ENCODE peak calls at places on chromosome 12, in eight cellular contexts. One of them, this sample, is unnamed.

GRCh38 chr12:72207094-72207493 is 65.1 kb upstream of the TRHDE start:
- DNase-seq in HT-29: no peak
- DNase-seq in CD4-positive, CD25-positive, alpha-beta regulatory T cell: no peak
- DNase-seq in kidney epithelial cell: no peak
- DNase-seq in Peyer's patch: no peak
- DNase-seq in hypothalamus: no peak
- DNase-seq in fibroblast of lung: no peak
- DNase-seq in stimulated activated CD8-positive, alpha-beta memory T cell treated with anti-CD3 and anti-CD28 coated beads, Interleukin-15, amount 100 ng/mL, for 1 hour: no peak
- DNase-seq in this sample: no peak

GRCh38 chr12:125583071-125583470 is 517.8 kb downstream of the AACS start:
- DNase-seq in HT-29: no peak
- DNase-seq in CD4-positive, CD25-positive, alpha-beta regulatory T cell: no peak
- DNase-seq in kidney epithelial cell: no peak
- DNase-seq in Peyer's patch: no peak
- DNase-seq in hypothalamus: no peak
- DNase-seq in fibroblast of lung: no peak
- DNase-seq in stimulated activated CD8-positive, alpha-beta memory T cell treated with anti-CD3 and anti-CD28 coated beads, Interleukin-15, amount 100 ng/mL, for 1 hour: no peak
- DNase-seq in this sample: no peak

GRCh38 chr12:101527682-101528081 is 52.5 kb downstream of the SPIC start:
- DNase-seq in HT-29: no peak
- DNase-seq in CD4-positive, CD25-positive, alpha-beta regulatory T cell: no peak
- DNase-seq in kidney epithelial cell: no peak
- DNase-seq in Peyer's patch: no peak
- DNase-seq in hypothalamus: no peak
- DNase-seq in fibroblast of lung: no peak
- DNase-seq in stimulated activated CD8-positive, alpha-beta memory T cell treated with anti-CD3 and anti-CD28 coated beads, Interleukin-15, amount 100 ng/mL, for 1 hour: no peak
- DNase-seq in this sample: no peak

GRCh38 chr12:108696111-108696995 is 35.0 kb downstream of the CORO1C start:
- DNase-seq in HT-29: no peak
- DNase-seq in CD4-positive, CD25-positive, alpha-beta regulatory T cell: no peak
- DNase-seq in kidney epithelial cell: peak
- DNase-seq in Peyer's patch: no peak
- DNase-seq in hypothalamus: no peak
- DNase-seq in fibroblast of lung: peak
- DNase-seq in stimulated activated CD8-positive, alpha-beta memory T cell treated with anti-CD3 and anti-CD28 coated beads, Interleukin-15, amount 100 ng/mL, for 1 hour: no peak
- DNase-seq in this sample: no peak

GRCh38 chr12:113863455-113863845 is 102.7 kb downstream of the RBM19 start:
- DNase-seq in HT-29: no peak
- DNase-seq in CD4-positive, CD25-positive, alpha-beta regulatory T cell: no peak
- DNase-seq in kidney epithelial cell: no peak
- DNase-seq in Peyer's patch: no peak
- DNase-seq in hypothalamus: no peak
- DNase-seq in fibroblast of lung: peak
- DNase-seq in stimulated activated CD8-positive, alpha-beta memory T cell treated with anti-CD3 and anti-CD28 coated beads, Interleukin-15, amount 100 ng/mL, for 1 hour: no peak
- DNase-seq in this sample: no peak

GRCh38 chr12:52441320-52441911 is 7.2 kb upstream of the KRT75 start:
- DNase-seq in HT-29: peak
- DNase-seq in CD4-positive, CD25-positive, alpha-beta regulatory T cell: no peak
- DNase-seq in kidney epithelial cell: no peak
- DNase-seq in Peyer's patch: no peak
- DNase-seq in hypothalamus: no peak
- DNase-seq in fibroblast of lung: peak
- DNase-seq in stimulated activated CD8-positive, alpha-beta memory T cell treated with anti-CD3 and anti-CD28 coated beads, Interleukin-15, amount 100 ng/mL, for 1 hour: no peak
- DNase-seq in this sample: no peak

GRCh38 chr12:93344876-93345275 is 32.8 kb upstream of the NUDT4 start:
- DNase-seq in HT-29: no peak
- DNase-seq in CD4-positive, CD25-positive, alpha-beta regulatory T cell: no peak
- DNase-seq in kidney epithelial cell: no peak
- DNase-seq in Peyer's patch: no peak
- DNase-seq in hypothalamus: no peak
- DNase-seq in fibroblast of lung: peak
- DNase-seq in stimulated activated CD8-positive, alpha-beta memory T cell treated with anti-CD3 and anti-CD28 coated beads, Interleukin-15, amount 100 ng/mL, for 1 hour: no peak
- DNase-seq in this sample: no peak

GRCh38 chr12:6120796-6121473 is 3.5 kb downstream of the VWF start:
- DNase-seq in HT-29: no peak
- DNase-seq in CD4-positive, CD25-positive, alpha-beta regulatory T cell: no peak
- DNase-seq in kidney epithelial cell: no peak
- DNase-seq in Peyer's patch: no peak
- DNase-seq in hypothalamus: no peak
- DNase-seq in fibroblast of lung: no peak
- DNase-seq in stimulated activated CD8-positive, alpha-beta memory T cell treated with anti-CD3 and anti-CD28 coated beads, Interleukin-15, amount 100 ng/mL, for 1 hour: no peak
- DNase-seq in this sample: no peak

GRCh38 chr12:122836027-122836921 is 1.0 kb downstream of the HIP1R start:
- DNase-seq in HT-29: peak
- DNase-seq in CD4-positive, CD25-positive, alpha-beta regulatory T cell: no peak
- DNase-seq in kidney epithelial cell: no peak
- DNase-seq in Peyer's patch: peak
- DNase-seq in hypothalamus: no peak
- DNase-seq in fibroblast of lung: no peak
- DNase-seq in stimulated activated CD8-positive, alpha-beta memory T cell treated with anti-CD3 and anti-CD28 coated beads, Interleukin-15, amount 100 ng/mL, for 1 hour: peak
- DNase-seq in this sample: peak

GRCh38 chr12:94707892-94708291 is 57.5 kb upstream of the TMCC3 start:
- DNase-seq in HT-29: no peak
- DNase-seq in CD4-positive, CD25-positive, alpha-beta regulatory T cell: no peak
- DNase-seq in kidney epithelial cell: no peak
- DNase-seq in Peyer's patch: no peak
- DNase-seq in hypothalamus: no peak
- DNase-seq in fibroblast of lung: peak
- DNase-seq in stimulated activated CD8-positive, alpha-beta memory T cell treated with anti-CD3 and anti-CD28 coated beads, Interleukin-15, amount 100 ng/mL, for 1 hour: no peak
- DNase-seq in this sample: no peak

GRCh38 chr12:64560395-64561301 is 49.6 kb upstream of the RASSF3 start:
- DNase-seq in HT-29: peak
- DNase-seq in CD4-positive, CD25-positive, alpha-beta regulatory T cell: no peak
- DNase-seq in kidney epithelial cell: peak
- DNase-seq in Peyer's patch: no peak
- DNase-seq in hypothalamus: no peak
- DNase-seq in fibroblast of lung: peak
- DNase-seq in stimulated activated CD8-positive, alpha-beta memory T cell treated with anti-CD3 and anti-CD28 coated beads, Interleukin-15, amount 100 ng/mL, for 1 hour: no peak
- DNase-seq in this sample: no peak

GRCh38 chr12:42407306-42407705 is 81.3 kb downstream of the PPHLN1 start:
- DNase-seq in HT-29: no peak
- DNase-seq in CD4-positive, CD25-positive, alpha-beta regulatory T cell: no peak
- DNase-seq in kidney epithelial cell: no peak
- DNase-seq in Peyer's patch: no peak
- DNase-seq in hypothalamus: no peak
- DNase-seq in fibroblast of lung: peak
- DNase-seq in stimulated activated CD8-positive, alpha-beta memory T cell treated with anti-CD3 and anti-CD28 coated beads, Interleukin-15, amount 100 ng/mL, for 1 hour: no peak
- DNase-seq in this sample: no peak

GRCh38 chr12:122079532-122080081 is 1.1 kb downstream of the MLXIP start:
- DNase-seq in HT-29: peak
- DNase-seq in CD4-positive, CD25-positive, alpha-beta regulatory T cell: no peak
- DNase-seq in kidney epithelial cell: no peak
- DNase-seq in Peyer's patch: peak
- DNase-seq in hypothalamus: no peak
- DNase-seq in fibroblast of lung: no peak
- DNase-seq in stimulated activated CD8-positive, alpha-beta memory T cell treated with anti-CD3 and anti-CD28 coated beads, Interleukin-15, amount 100 ng/mL, for 1 hour: no peak
- DNase-seq in this sample: no peak

GRCh38 chr12:65891219-65891618 is 66.9 kb downstream of the HMGA2 start:
- DNase-seq in HT-29: no peak
- DNase-seq in CD4-positive, CD25-positive, alpha-beta regulatory T cell: no peak
- DNase-seq in kidney epithelial cell: no peak
- DNase-seq in Peyer's patch: no peak
- DNase-seq in hypothalamus: no peak
- DNase-seq in fibroblast of lung: peak
- DNase-seq in stimulated activated CD8-positive, alpha-beta memory T cell treated with anti-CD3 and anti-CD28 coated beads, Interleukin-15, amount 100 ng/mL, for 1 hour: no peak
- DNase-seq in this sample: no peak

GRCh38 chr12:120264086-120264485 is 1.4 kb downstream of the PXN start:
- DNase-seq in HT-29: no peak
- DNase-seq in CD4-positive, CD25-positive, alpha-beta regulatory T cell: no peak
- DNase-seq in kidney epithelial cell: no peak
- DNase-seq in Peyer's patch: no peak
- DNase-seq in hypothalamus: peak
- DNase-seq in fibroblast of lung: no peak
- DNase-seq in stimulated activated CD8-positive, alpha-beta memory T cell treated with anti-CD3 and anti-CD28 coated beads, Interleukin-15, amount 100 ng/mL, for 1 hour: no peak
- DNase-seq in this sample: no peak

GRCh38 chr12:42798811-42799438 is 209.4 kb upstream of the PRICKLE1 start:
- DNase-seq in HT-29: no peak
- DNase-seq in CD4-positive, CD25-positive, alpha-beta regulatory T cell: no peak
- DNase-seq in kidney epithelial cell: peak
- DNase-seq in Peyer's patch: no peak
- DNase-seq in hypothalamus: no peak
- DNase-seq in fibroblast of lung: peak
- DNase-seq in stimulated activated CD8-positive, alpha-beta memory T cell treated with anti-CD3 and anti-CD28 coated beads, Interleukin-15, amount 100 ng/mL, for 1 hour: no peak
- DNase-seq in this sample: no peak

GRCh38 chr12:39287817-39288216 is 155.1 kb downstream of the KIF21A start:
- DNase-seq in HT-29: no peak
- DNase-seq in CD4-positive, CD25-positive, alpha-beta regulatory T cell: no peak
- DNase-seq in kidney epithelial cell: no peak
- DNase-seq in Peyer's patch: no peak
- DNase-seq in hypothalamus: no peak
- DNase-seq in fibroblast of lung: no peak
- DNase-seq in stimulated activated CD8-positive, alpha-beta memory T cell treated with anti-CD3 and anti-CD28 coated beads, Interleukin-15, amount 100 ng/mL, for 1 hour: no peak
- DNase-seq in this sample: no peak

GRCh38 chr12:132069336-132069985 is 74.7 kb downstream of the DDX51 start:
- DNase-seq in HT-29: no peak
- DNase-seq in CD4-positive, CD25-positive, alpha-beta regulatory T cell: no peak
- DNase-seq in kidney epithelial cell: no peak
- DNase-seq in Peyer's patch: no peak
- DNase-seq in hypothalamus: no peak
- DNase-seq in fibroblast of lung: no peak
- DNase-seq in stimulated activated CD8-positive, alpha-beta memory T cell treated with anti-CD3 and anti-CD28 coated beads, Interleukin-15, amount 100 ng/mL, for 1 hour: no peak
- DNase-seq in this sample: no peak

GRCh38 chr12:6647083-6647604 is at the start of gene ACRBP:
- DNase-seq in HT-29: peak
- DNase-seq in CD4-positive, CD25-positive, alpha-beta regulatory T cell: peak
- DNase-seq in kidney epithelial cell: peak
- DNase-seq in Peyer's patch: peak
- DNase-seq in hypothalamus: peak
- DNase-seq in fibroblast of lung: peak
- DNase-seq in stimulated activated CD8-positive, alpha-beta memory T cell treated with anti-CD3 and anti-CD28 coated beads, Interleukin-15, amount 100 ng/mL, for 1 hour: no peak
- DNase-seq in this sample: no peak

GRCh38 chr12:24378548-24379011 is 429.1 kb upstream of the SOX5 start:
- DNase-seq in HT-29: no peak
- DNase-seq in CD4-positive, CD25-positive, alpha-beta regulatory T cell: no peak
- DNase-seq in kidney epithelial cell: no peak
- DNase-seq in Peyer's patch: no peak
- DNase-seq in hypothalamus: no peak
- DNase-seq in fibroblast of lung: peak
- DNase-seq in stimulated activated CD8-positive, alpha-beta memory T cell treated with anti-CD3 and anti-CD28 coated beads, Interleukin-15, amount 100 ng/mL, for 1 hour: no peak
- DNase-seq in this sample: no peak

GRCh38 chr12:89651192-89651591 is 57.4 kb downstream of the ATP2B1 start:
- DNase-seq in HT-29: no peak
- DNase-seq in CD4-positive, CD25-positive, alpha-beta regulatory T cell: no peak
- DNase-seq in kidney epithelial cell: no peak
- DNase-seq in Peyer's patch: no peak
- DNase-seq in hypothalamus: no peak
- DNase-seq in fibroblast of lung: peak
- DNase-seq in stimulated activated CD8-positive, alpha-beta memory T cell treated with anti-CD3 and anti-CD28 coated beads, Interleukin-15, amount 100 ng/mL, for 1 hour: no peak
- DNase-seq in this sample: no peak